ENCODE peak calls at places on chromosomes 13 and 19, in seven cellular contexts. C is breast epithelium; I is thoracic aorta; E is heart left ventricle; M is colonic mucosa; T is transverse colon; Y is CD8-positive, alpha-beta T cell. U is an unnamed sample.

GRCh38 chr13:41361501-41361900 is 50.4 kb downstream of the NAA16 start:
- DNase-seq in C (no peak), T (no peak), I (no peak), M (no peak), Y (no peak), E (no peak), U (no peak)

GRCh38 chr19:27887946-27888345 is 1325.0 kb downstream of the UQCRFS1 start:
- DNase-seq in T (no peak), E (no peak), Y (no peak), M (no peak), C (no peak), I (no peak), U (no peak)

GRCh38 chr19:9945319-9945966 is 9.1 kb upstream of the OLFM2 start:
- DNase-seq in T (peak; percentile 73), I (peak; percentile 83), M (peak; percentile 65), C (peak; percentile 67), E (peak; percentile 92), Y (no peak), U (peak; percentile 93)

GRCh38 chr13:110138009-110138699 is 168.8 kb downstream of the COL4A1 start:
- DNase-seq in Y (peak; percentile 49), C (no peak), I (peak; percentile 52), T (peak; percentile 49), M (peak; percentile 53), E (peak; percentile 78), U (peak; percentile 92)

GRCh38 chr13:77521194-77521593 is 14.3 kb upstream of the SCEL start:
- DNase-seq in Y (no peak), E (no peak), M (no peak), T (no peak), C (no peak), I (no peak), U (peak; percentile 34)

GRCh38 chr13:107937841-107938240 is 277.5 kb downstream of the LIG4 start:
- DNase-seq in T (no peak), E (no peak), C (no peak), Y (no peak), I (no peak), M (no peak), U (no peak)

GRCh38 chr13:84137292-84137691 is 255.0 kb upstream of the SLITRK1 start:
- DNase-seq in T (peak; percentile 25), M (no peak), I (no peak), Y (peak; percentile 53), E (no peak), C (no peak), U (no peak)

GRCh38 chr19:6238643-6239281 is 41.0 kb downstream of the MLLT1 start:
- DNase-seq in I (no peak), Y (no peak), C (no peak), M (no peak), E (peak; percentile 67), T (no peak), U (no peak)

GRCh38 chr13:110249326-110249725 is 57.6 kb downstream of the COL4A1 start:
- DNase-seq in C (no peak), I (no peak), E (no peak), Y (no peak), T (no peak), M (no peak), U (peak; percentile 72)

GRCh38 chr13:52707375-52707774 is 32.2 kb downstream of the CNMD start:
- DNase-seq in T (no peak), M (no peak), C (no peak), E (no peak), I (no peak), Y (no peak), U (no peak)

GRCh38 chr13:28031220-28031903 is 42.9 kb upstream of the URAD start:
- DNase-seq in Y (no peak), E (peak; percentile 63), T (peak; percentile 20), M (no peak), I (no peak), C (no peak), U (no peak)

GRCh38 chr19:9847087-9847671 is 12.1 kb downstream of the PIN1 start:
- DNase-seq in Y (peak; percentile 51), C (no peak), M (peak; percentile 35), T (peak; percentile 28), I (peak; percentile 41), E (peak; percentile 50), U (peak; percentile 92)

GRCh38 chr19:16462757-16463250 is 9.0 kb downstream of the EPS15L1 start:
- DNase-seq in I (no peak), C (no peak), E (no peak), T (peak; percentile 26), M (no peak), Y (no peak), U (no peak)

GRCh38 chr13:50353651-50354415 is 338.6 kb downstream of the KCNRG start:
- DNase-seq in E (no peak), I (no peak), T (no peak), Y (no peak), M (no peak), C (no peak), U (peak; percentile 85)

GRCh38 chr19:49064768-49065611 is at the start of gene NTF4:
- DNase-seq in M (peak; percentile 20), C (no peak), I (no peak), Y (no peak), E (no peak), T (no peak), U (no peak)

GRCh38 chr19:16106121-16106520 is 5.6 kb upstream of the RAB8A start:
- DNase-seq in I (no peak), T (peak; percentile 41), C (no peak), Y (no peak), E (no peak), M (peak; percentile 38), U (no peak)

GRCh38 chr13:110716235-110716505 is 2.7 kb downstream of the ING1 start:
- DNase-seq in E (peak; percentile 51), T (peak; percentile 69), M (peak; percentile 55), C (no peak), Y (no peak), I (no peak), U (no peak)

GRCh38 chr13:43289458-43290255 is 266.3 kb downstream of the DNAJC15 start:
- DNase-seq in M (no peak), E (no peak), T (no peak), I (no peak), Y (no peak), C (no peak), U (no peak)

GRCh38 chr13:79782541-79783216 is 301.7 kb downstream of the NDFIP2 start:
- DNase-seq in C (no peak), I (no peak), Y (no peak), T (no peak), M (peak; percentile 29), E (peak; percentile 88), U (no peak)

GRCh38 chr13:46552302-46552680 is 679 bp upstream of the LRCH1 start:
- DNase-seq in M (peak; percentile 46), T (peak; percentile 26), Y (no peak), I (no peak), E (no peak), C (no peak), U (no peak)

GRCh38 chr13:66700336-66700735 is 529.8 kb downstream of the PCDH9 start:
- DNase-seq in T (no peak), I (no peak), Y (no peak), M (no peak), C (no peak), E (no peak), U (no peak)

GRCh38 chr13:37409756-37410155 is 188.8 kb downstream of the POSTN start:
- DNase-seq in I (no peak), C (no peak), Y (no peak), M (no peak), E (no peak), T (no peak), U (no peak)

GRCh38 chr19:54421169-54421516 is 5.9 kb downstream of the TTYH1 start:
- DNase-seq in Y (no peak), E (no peak), I (no peak), M (no peak), C (no peak), T (no peak), U (no peak)

GRCh38 chr19:54422136-54422535 is 6.9 kb downstream of the TTYH1 start:
- DNase-seq in E (no peak), M (no peak), I (no peak), T (no peak), C (no peak), Y (no peak), U (no peak)

GRCh38 chr19:54420068-54420382 is 4.8 kb downstream of the TTYH1 start:
- DNase-seq in E (no peak), C (no peak), Y (no peak), T (no peak), M (no peak), I (no peak), U (no peak)

GRCh38 chr19:54420383-54421168 is 5.3 kb downstream of the TTYH1 start:
- DNase-seq in T (no peak), E (peak; percentile 64), M (no peak), I (no peak), Y (no peak), C (no peak), U (no peak)

GRCh38 chr19:54421521-54421920 is 6.3 kb downstream of the TTYH1 start:
- DNase-seq in I (no peak), Y (no peak), E (no peak), T (no peak), C (no peak), M (no peak), U (no peak)
- H3K27me3 ChIP-seq in I (no peaks in the 10 kb centered on the region), Y (peaks cover 3% of the 10 kb centered on the region), E (peaks cover 36% of the 10 kb centered on the region), T (peaks cover 66% of the 10 kb centered on the region), C (peaks cover 23% of the 10 kb centered on the region), M (peaks cover 11% of the 10 kb centered on the region), U (peaks cover 95% of the 10 kb centered on the region)

GRCh38 chr19:35122687-35123551 is 7.3 kb downstream of the FXYD3 start:
- DNase-seq in E (no peak), I (no peak), Y (no peak), M (no peak), T (no peak), C (no peak), U (no peak)
- H3K4me1 ChIP-seq in E (peaks cover 4% of the 10 kb centered on the region), I (peaks cover 30% of the 10 kb centered on the region), Y (peaks cover 13% of the 10 kb centered on the region), M (peaks cover 25% of the 10 kb centered on the region), T (peaks cover 10% of the 10 kb centered on the region), C (peaks cover 38% of the 10 kb centered on the region), U (peaks cover 60% of the 10 kb centered on the region)

GRCh38 chr13:39282400-39282972 is 244.2 kb downstream of the NHLRC3 start:
- DNase-seq in T (no peak), M (no peak), Y (no peak), C (no peak), E (no peak), I (no peak), U (no peak)

GRCh38 chr13:39279077-39279476 is 240.8 kb downstream of the NHLRC3 start:
- DNase-seq in M (no peak), I (no peak), C (no peak), E (no peak), Y (no peak), T (no peak), U (no peak)

GRCh38 chr13:39283062-39283461 is 244.8 kb downstream of the NHLRC3 start:
- DNase-seq in T (no peak), E (no peak), I (no peak), M (no peak), Y (no peak), C (no peak), U (no peak)

GRCh38 chr13:39281539-39282150 is 243.4 kb downstream of the NHLRC3 start:
- DNase-seq in I (no peak), T (no peak), M (no peak), E (no peak), Y (no peak), C (no peak), U (no peak)

GRCh38 chr13:39284801-39285388 is 246.6 kb downstream of the NHLRC3 start:
- DNase-seq in C (no peak), E (peak; percentile 37), Y (no peak), M (no peak), I (no peak), T (no peak), U (no peak)
- TF ChIP-seq CTCF in C (no peak), E (no peak), Y (no peak), M (no peak), I (no peak), T (no peak), U (no peak)

GRCh38 chr19:46660008-46660517 is 919 bp downstream of the DACT3 start:
- DNase-seq in T (no peak), I (no peak), M (no peak), E (peak; percentile 43), C (no peak), Y (no peak), U (no peak)
- H3K27me3 ChIP-seq in T (peaks cover 32% of the 10 kb centered on the region), I (no peaks in the 10 kb centered on the region), M (peaks cover 30% of the 10 kb centered on the region), E (no peaks in the 10 kb centered on the region), C (peaks cover 18% of the 10 kb centered on the region), Y (peaks cover 7% of the 10 kb centered on the region), U (no peaks in the 10 kb centered on the region)